ENCODE peak calls at places on chromosome 1, in five cellular contexts. J, B, Q, R and Z are unnamed samples.

GRCh38 chr1:229380514-229381160 is 37.8 kb upstream of the CCSAP start:
- DNase-seq in R (no peak), B (peak; percentile 94), Q (no peak), J (no peak), Z (no peak)

GRCh38 chr1:54359393-54360162 is 46.6 kb downstream of the SSBP3 start:
- DNase-seq in Q (no peak), B (no peak), R (no peak), J (no peak), Z (no peak)

GRCh38 chr1:248820041-248820585 is 5.6 kb downstream of the SH3BP5L start:
- DNase-seq in R (no peak), J (no peak), B (no peak), Q (no peak), Z (no peak)

GRCh38 chr1:20552728-20553571 is 577 bp downstream of the FAM43B start:
- DNase-seq in B (no peak), J (peak; percentile 49), Q (peak; percentile 85), R (peak; percentile 46), Z (peak; percentile 79)

GRCh38 chr1:208595745-208596144 is 351.6 kb upstream of the PLXNA2 start:
- DNase-seq in Q (no peak), B (no peak), J (peak; percentile 47), R (no peak), Z (no peak)

GRCh38 chr1:160953030-160953429 is 1.6 kb downstream of the ITLN2 start:
- DNase-seq in Q (no peak), B (no peak), J (no peak), R (no peak), Z (no peak)

GRCh38 chr1:45170151-45170742 is 36.2 kb downstream of the ZSWIM5 start:
- DNase-seq in J (no peak), B (no peak), R (no peak), Q (no peak), Z (no peak)

GRCh38 chr1:29156543-29157268 is 25.0 kb downstream of the SRSF4 start:
- DNase-seq in Q (no peak), R (no peak), B (no peak), J (peak; percentile 44), Z (no peak)

GRCh38 chr1:189619682-189620332 is 857.9 kb downstream of the BRINP3 start:
- DNase-seq in B (no peak), Q (no peak), J (peak; percentile 93), R (no peak), Z (no peak)

GRCh38 chr1:32303358-32303757 is 11.5 kb downstream of the HDAC1 start:
- DNase-seq in J (no peak), Q (no peak), R (no peak), B (no peak), Z (no peak)

GRCh38 chr1:94806451-94806861 is 13.7 kb upstream of the SLC44A3 start:
- DNase-seq in Q (no peak), J (peak; percentile 52), R (no peak), B (no peak), Z (no peak)

GRCh38 chr1:183327429-183328290 is 90.5 kb downstream of the NMNAT2 start:
- DNase-seq in Q (no peak), J (no peak), B (no peak), R (no peak), Z (no peak)

GRCh38 chr1:47522890-47523811 is 85.3 kb downstream of the FOXD2 start:
- DNase-seq in J (no peak), R (no peak), Q (no peak), B (no peak), Z (no peak)

GRCh38 chr1:32494196-32494595 is 29.3 kb downstream of the ZBTB8B start:
- DNase-seq in R (no peak), J (peak; percentile 78), B (peak; percentile 9), Q (no peak), Z (no peak)

GRCh38 chr1:212754715-212755114 is 36.9 kb downstream of the NSL1 start:
- DNase-seq in B (no peak), R (no peak), Q (no peak), J (no peak), Z (no peak)

GRCh38 chr1:41020654-41021053 is 871 bp downstream of the SLFNL1 start:
- DNase-seq in B (no peak), J (no peak), R (no peak), Q (no peak), Z (no peak)

GRCh38 chr1:171901245-171901644 is 59.9 kb downstream of the DNM3 start:
- DNase-seq in R (no peak), B (no peak), J (peak; percentile 48), Q (no peak), Z (no peak)

GRCh38 chr1:32539584-32540571 is 651 bp downstream of the ZBTB8A start:
- DNase-seq in B (peak; percentile 35), J (peak; percentile 64), R (peak; percentile 45), Q (peak; percentile 89), Z (no peak)

GRCh38 chr1:62436039-62436465 is 797 bp upstream of the USP1 start:
- DNase-seq in Q (no peak), B (no peak), R (no peak), J (no peak), Z (peak; percentile 99)

GRCh38 chr1:155049651-155050559 is 1.2 kb upstream of the ADAM15 start:
- DNase-seq in J (peak; percentile 54), B (peak; percentile 42), Q (no peak), R (no peak), Z (peak; percentile 35)

GRCh38 chr1:221664253-221664652 is 77.6 kb downstream of the DUSP10 start:
- DNase-seq in Q (peak; percentile 6), R (no peak), B (no peak), J (no peak), Z (no peak)

GRCh38 chr1:209674957-209675566 is at the start of gene G0S2:
- DNase-seq in Q (peak; percentile 67), J (peak; percentile 39), R (peak; percentile 29), B (no peak), Z (peak; percentile 90)

GRCh38 chr1:226659136-226659535 is 79.9 kb downstream of the ITPKB start:
- DNase-seq in R (no peak), J (no peak), Q (no peak), B (no peak), Z (peak; percentile 65)

GRCh38 chr1:48875736-48876135 is 99.0 kb upstream of the BEND5 start:
- DNase-seq in R (no peak), J (no peak), Q (no peak), B (no peak), Z (no peak)

GRCh38 chr1:118335372-118335771 is 150.3 kb upstream of the SPAG17 start:
- DNase-seq in Q (no peak), J (peak; percentile 86), B (peak; percentile 62), R (no peak), Z (no peak)

GRCh38 chr1:232591344-232591743 is 38.6 kb downstream of the SIPA1L2 start:
- DNase-seq in B (no peak), Q (peak; percentile 48), R (no peak), J (no peak), Z (no peak)

GRCh38 chr1:54016343-54017282 is 1.4 kb downstream of the LDLRAD1 start:
- DNase-seq in B (no peak), J (no peak), Q (no peak), R (no peak), Z (peak; percentile 29)

GRCh38 chr1:42179275-42179674 is 14.7 kb upstream of the GUCA2A start:
- DNase-seq in B (no peak), J (peak; percentile 86), R (no peak), Q (no peak), Z (no peak)

GRCh38 chr1:38815903-38816627 is 43.5 kb downstream of the RRAGC start:
- DNase-seq in J (no peak), R (no peak), Q (no peak), B (no peak), Z (no peak)

GRCh38 chr1:92446990-92447681 is 39.6 kb downstream of the GFI1 start:
- DNase-seq in J (peak; percentile 58), Q (peak; percentile 36), R (no peak), B (no peak), Z (no peak)

GRCh38 chr1:117567976-117568375 is 37.9 kb upstream of the TENT5C start:
- DNase-seq in B (no peak), J (no peak), R (no peak), Q (no peak), Z (no peak)

GRCh38 chr1:222616535-222616934 is 1.4 kb upstream of the MIA3 start:
- DNase-seq in R (no peak), Q (no peak), B (no peak), J (peak; percentile 70), Z (no peak)

GRCh38 chr1:2016123-2016522 is 3.0 kb upstream of the GABRD start:
- DNase-seq in Q (no peak), B (no peak), R (no peak), J (no peak), Z (no peak)

GRCh38 chr1:53390261-53390660 is 62.4 kb upstream of the LRP8 start:
- DNase-seq in J (no peak), R (no peak), Q (no peak), B (peak; percentile 68), Z (peak; percentile 54)

GRCh38 chr1:186308264-186309060 is 66.6 kb downstream of the TPR start:
- DNase-seq in Q (no peak), J (no peak), R (no peak), B (no peak), Z (no peak)

DNA sequence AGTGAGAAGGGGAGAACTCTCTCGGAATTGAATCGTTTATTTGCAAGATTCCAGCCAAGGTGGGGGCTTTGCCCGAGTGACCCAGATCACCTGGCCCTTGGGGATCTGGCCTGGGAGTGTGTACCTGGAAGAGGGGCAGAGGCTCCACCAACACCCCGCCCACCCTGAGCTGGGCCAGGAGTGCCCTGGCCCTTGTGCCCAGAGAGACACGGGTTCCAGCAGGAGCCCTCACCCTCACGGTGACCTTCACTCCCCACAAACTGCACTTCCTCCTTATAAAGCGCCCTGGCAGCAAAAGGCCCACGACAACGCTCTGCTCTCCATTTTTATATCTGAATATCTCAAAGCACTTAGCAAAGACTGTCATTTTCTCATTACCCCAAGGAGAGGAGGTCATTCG is 16.6 kb downstream of the CASZ1 start:
- DNase-seq in B (no peak), R (no peak), Q (no peak), J (no peak), Z (no peak)
- H3K9ac ChIP-seq in B (no peak overlapping the region), R (no peak overlapping the region), Q (no peak overlapping the region), J (no peak overlapping the region), Z (peak overlapping the region; percentile 44)

GRCh38 chr1:110049801-110050601 is 15.6 kb downstream of the STRIP1 start:
- DNase-seq in Q (no peak), R (no peak), B (no peak), J (no peak), Z (no peak)
- H3K36me3 ChIP-seq in Q (peaks cover 11% of the 10 kb centered on the region), R (peaks cover 98% of the 10 kb centered on the region), B (peaks cover 41% of the 10 kb centered on the region), J (peaks cover 24% of the 10 kb centered on the region), Z (peaks cover 80% of the 10 kb centered on the region)

GRCh38 chr1:25563330-25564215 is 20.2 kb downstream of the LDLRAP1 start:
- DNase-seq in R (no peak), J (no peak), Q (no peak), B (no peak), Z (peak; percentile 65)
- H3K4me3 ChIP-seq in R (no peak overlapping the region), J (no peak overlapping the region), Q (no peak overlapping the region), B (no peak overlapping the region), Z (no peak overlapping the region)

GRCh38 chr1:151009206-151009587 is 948 bp downstream of the PRUNE1 start:
- DNase-seq in Q (no peak), R (no peak), B (no peak), J (peak; percentile 88), Z (no peak)

GRCh38 chr1:151008244-151009205 is at the start of gene PRUNE1:
- DNase-seq in J (peak; percentile 92), R (peak; percentile 92), Q (peak; percentile 98), B (peak; percentile 99), Z (peak; percentile 99)

GRCh38 chr1:151011154-151011850 is 3.1 kb downstream of the PRUNE1 start:
- DNase-seq in J (no peak), R (no peak), Q (no peak), B (no peak), Z (no peak)

GRCh38 chr1:151010346-151010726 is 2.1 kb downstream of the PRUNE1 start:
- DNase-seq in J (no peak), Q (no peak), R (no peak), B (no peak), Z (no peak)

GRCh38 chr1:151009674-151010345 is 1.6 kb downstream of the PRUNE1 start:
- DNase-seq in Q (no peak), B (no peak), R (no peak), J (no peak), Z (no peak)
- H3K9ac ChIP-seq in Q (no peak overlapping the region), B (peak overlapping the region; percentile 95), R (no peak overlapping the region), J (no peak overlapping the region), Z (no peak overlapping the region)